ENCODE peak calls at places on chromosomes 6 and 20, in four cellular contexts. Z is IMR-90; V is CD4-positive, alpha-beta memory T cell; J is breast epithelium. Q is an unnamed sample. For H3K36me3 and H3K9me3, the result is how much of the 10 kb centered on the place peaks cover.

GRCh38 chr6:166627039-166627874 is at the start of gene RPS6KA2:
- DNase-seq in Z (peak), V (peak), J (peak), Q (peak)

GRCh38 chr20:36644032-36644712 is 1.8 kb downstream of the SLA2 start:
- DNase-seq in Z (no peak), V (peak), J (no peak), Q (no peak)

GRCh38 chr6:88388589-88388988 is 222.4 kb upstream of the CNR1 start:
- DNase-seq in Z (no peak), V (no peak), J (no peak), Q (no peak)

GRCh38 chr20:32638848-32639247 is 34.9 kb downstream of the C20orf203 start:
- DNase-seq in Z (no peak), V (no peak), J (no peak), Q (peak)

GRCh38 chr20:59104848-59105247 is 58.8 kb upstream of the ZNF831 start:
- DNase-seq in Z (no peak), V (no peak), J (no peak), Q (no peak)

GRCh38 chr20:63461364-63461763 is 11.1 kb downstream of the KCNQ2 start:
- DNase-seq in Z (no peak), V (no peak), J (no peak), Q (peak)

GRCh38 chr6:136669299-136669699 is 119.1 kb upstream of the MAP7 start:
- DNase-seq in Z (peak), V (no peak), J (no peak), Q (peak)

GRCh38 chr20:25296094-25297093 is 48.5 kb downstream of the PYGB start:
- DNase-seq in Z (peak), V (peak), J (no peak), Q (peak)

GRCh38 chr6:31826793-31827285 is 699 bp upstream of the HSPA1B start:
- DNase-seq in Z (no peak), V (no peak), J (peak), Q (peak)

GRCh38 chr20:38726849-38727601 is 2.7 kb downstream of the SLC32A1 start:
- DNase-seq in Z (no peak), V (peak), J (no peak), Q (peak)

GRCh38 chr6:43076928-43077809 is 1.1 kb downstream of the PTK7 start:
- DNase-seq in Z (peak), V (no peak), J (peak), Q (peak)

GRCh38 chr20:37245671-37246237 is 15.9 kb downstream of the GHRH start:
- DNase-seq in Z (no peak), V (no peak), J (no peak), Q (no peak)

GRCh38 chr20:35796556-35796955 is 24.7 kb downstream of the PHF20 start:
- DNase-seq in Z (peak), V (peak), J (no peak), Q (no peak)

GRCh38 chr20:33909331-33909921 is 84.3 kb upstream of the RALY start:
- DNase-seq in Z (peak), V (no peak), J (no peak), Q (peak)

DNA sequence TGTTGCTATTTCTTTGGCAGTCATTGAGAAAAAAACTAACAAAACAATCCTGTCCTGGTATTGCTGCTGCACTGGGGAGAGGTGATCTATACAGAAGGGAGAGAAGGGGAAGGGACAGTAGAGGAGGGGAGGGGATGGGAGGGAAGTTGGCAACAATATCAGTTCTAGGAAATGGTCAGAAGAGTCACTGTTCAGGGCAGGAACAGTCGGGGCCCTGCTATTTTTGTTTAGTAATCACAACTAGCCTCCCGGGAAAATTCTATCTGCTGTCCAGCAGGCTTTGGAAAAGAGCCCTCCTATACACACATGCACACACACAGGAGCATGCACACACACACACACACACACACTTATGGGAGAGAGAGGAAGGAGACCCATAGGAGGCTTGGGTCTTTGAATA is 142.3 kb upstream of the CARMIL1 start:
- DNase-seq in Z (no peak), V (no peak), J (no peak), Q (peak)
- H3K36me3 ChIP-seq in Z (under half), V (under half), J (under half), Q (under half)

GRCh38 chr20:15296422-15296821 is 959.0 kb upstream of the FLRT3 start:
- DNase-seq in Z (no peak), V (no peak), J (no peak), Q (no peak)
- H3K9me3 ChIP-seq in Z (under half), V (under half), J (under half), Q (under half)

GRCh38 chr6:34852406-34853085 is 35.3 kb downstream of the TAF11 start:
- DNase-seq in Z (no peak), V (no peak), J (no peak), Q (peak)
- H3K36me3 ChIP-seq in Z (under half), V (under half), J (under half), Q (under half)

DNA sequence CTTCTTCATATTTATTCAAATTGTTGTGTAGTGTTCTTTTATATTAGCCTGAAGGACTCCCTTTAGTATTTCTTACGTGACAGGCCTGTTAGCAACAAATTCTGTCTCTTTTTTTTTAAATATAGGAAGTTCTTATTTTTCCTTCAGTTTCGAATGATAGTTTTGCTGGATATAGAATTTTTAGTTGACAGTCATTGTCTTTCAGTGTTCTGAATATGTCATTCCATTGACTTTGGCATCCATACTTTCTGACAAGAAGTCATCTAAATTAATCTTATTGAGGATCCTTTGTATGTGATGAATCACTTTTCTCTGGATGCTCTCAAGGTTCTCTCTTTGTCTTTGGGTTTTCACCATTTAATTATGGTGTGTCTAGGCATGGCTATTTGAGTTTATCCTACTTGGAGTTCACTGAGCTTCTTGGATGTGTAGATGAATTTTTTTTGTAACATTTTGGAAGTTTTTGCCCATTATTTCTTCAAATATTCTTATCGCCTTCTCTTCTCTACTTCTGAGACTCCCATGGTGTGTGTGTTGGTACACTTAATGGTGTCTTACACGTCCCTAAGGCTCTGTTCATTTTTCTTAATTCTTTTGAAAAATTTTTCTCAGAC is 82.5 kb upstream of the GTSF1L start:
- DNase-seq in Z (no peak), V (no peak), J (no peak), Q (no peak)
- H3K9me3 ChIP-seq in Z (under half), V (under half), J (under half), Q (under half)

DNA sequence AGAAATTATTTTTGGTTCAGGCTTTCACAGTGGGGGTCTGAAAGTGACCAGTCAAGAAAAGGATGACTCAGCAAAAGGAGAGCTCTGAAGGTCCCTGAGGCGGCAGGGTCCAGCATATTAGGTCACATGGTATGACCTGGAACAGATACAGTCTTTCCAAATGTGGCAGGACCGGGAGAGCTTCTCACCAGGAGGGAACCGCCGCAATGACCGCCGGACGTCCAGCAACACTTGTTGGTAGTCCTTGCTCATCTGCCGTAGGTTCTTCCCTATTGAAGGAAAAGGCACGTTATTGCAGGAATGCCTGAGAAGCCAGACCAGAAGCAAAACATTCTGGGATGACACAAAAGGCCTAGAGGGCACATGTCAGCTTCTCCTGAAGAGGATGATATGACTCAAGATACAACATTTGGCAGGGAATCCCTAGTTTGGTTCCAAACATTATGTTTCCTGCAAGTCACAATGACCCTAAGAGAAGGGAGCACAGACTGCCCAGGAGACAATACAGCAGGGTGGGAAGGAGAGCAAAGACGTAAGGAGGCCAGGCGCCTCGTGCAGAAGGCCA is 17.4 kb downstream of the TBC1D20 start:
- DNase-seq in Z (peak), V (no peak), J (no peak), Q (peak)
- H3K36me3 ChIP-seq in Z (under half), V (under half), J (under half), Q (half or more)

GRCh38 chr6:344816-345340 is 46.7 kb upstream of the IRF4 start:
- DNase-seq in Z (peak), V (no peak), J (no peak), Q (no peak)

GRCh38 chr6:346389-347030 is 45.0 kb upstream of the IRF4 start:
- DNase-seq in Z (peak), V (no peak), J (no peak), Q (no peak)

GRCh38 chr6:347232-347631 is 44.3 kb upstream of the IRF4 start:
- DNase-seq in Z (no peak), V (no peak), J (no peak), Q (no peak)

GRCh38 chr6:343960-344815 is 47.4 kb upstream of the IRF4 start:
- DNase-seq in Z (no peak), V (no peak), J (no peak), Q (no peak)

DNA sequence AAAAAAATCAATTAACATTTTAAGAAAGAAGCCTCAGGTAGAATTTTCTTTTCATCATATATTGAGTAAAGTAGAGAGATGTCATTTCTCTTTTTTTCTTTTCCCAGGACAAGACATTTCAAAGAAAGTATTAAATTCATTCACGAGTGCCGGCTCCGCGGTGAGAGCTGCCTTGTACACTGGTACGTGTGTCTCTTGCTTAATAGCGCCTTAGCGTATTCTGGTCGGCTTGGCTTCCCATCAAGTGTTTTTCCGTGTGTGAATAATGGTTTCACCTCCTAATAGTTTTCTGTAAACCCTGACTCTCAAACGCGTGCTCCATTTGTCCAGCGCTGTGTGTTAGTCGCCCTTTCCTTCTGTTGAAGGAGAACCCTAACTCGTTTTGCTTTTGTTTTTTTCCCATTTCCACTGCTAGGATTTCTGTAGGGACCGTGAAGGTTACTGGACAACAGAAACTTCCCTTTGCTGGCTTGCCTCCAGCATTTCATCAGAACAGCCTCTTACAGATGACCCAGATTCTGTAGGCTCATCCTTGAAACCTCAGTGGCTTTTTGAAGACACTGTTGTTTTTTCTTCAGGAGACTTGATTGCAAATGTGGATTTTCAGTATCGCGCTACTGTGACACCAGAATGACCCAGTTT is 45.7 kb upstream of the IRF4 start:
- DNase-seq in Z (peak), V (no peak), J (no peak), Q (no peak)
- H3K9me3 ChIP-seq in Z (under half), V (under half), J (under half), Q (under half)

GRCh38 chr6:32977272-32977952 is 9.0 kb downstream of the BRD2 start:
- DNase-seq in Z (no peak), V (no peak), J (no peak), Q (no peak)

GRCh38 chr6:32977953-32978324 is 9.5 kb downstream of the BRD2 start:
- DNase-seq in Z (no peak), V (no peak), J (no peak), Q (no peak)

GRCh38 chr6:32980488-32981038 is 12.2 kb downstream of the BRD2 start:
- DNase-seq in Z (no peak), V (no peak), J (no peak), Q (peak)

GRCh38 chr6:32982084-32982701 is 13.8 kb downstream of the BRD2 start:
- DNase-seq in Z (no peak), V (no peak), J (no peak), Q (peak)

GRCh38 chr6:32979720-32980487 is 11.5 kb downstream of the BRD2 start:
- DNase-seq in Z (no peak), V (no peak), J (no peak), Q (no peak)
- H3K36me3 ChIP-seq in Z (half or more), V (half or more), J (under half), Q (half or more)